ENCODE peak calls at places on chromosomes 12 and 14, in seven cellular contexts. Q is BE2C, E is uterus, X is breast epithelium, K is tibial nerve, I is MM.1S, J is fibroblast of mammary gland. T is an unnamed sample.

GRCh38 chr12:119446459-119446858 is 111.9 kb downstream of the CCDC60 start:
- DNase-seq in Q (no peak), E (no peak), X (no peak), K (no peak), I (no peak), J (peak), T (no peak)

GRCh38 chr14:24921903-24922302 is 128.0 kb downstream of the STXBP6 start:
- DNase-seq in Q (no peak), E (no peak), X (no peak), K (no peak), I (no peak), J (peak), T (no peak)

GRCh38 chr12:71216725-71217579 is 59.2 kb upstream of the TSPAN8 start:
- DNase-seq in Q (peak), E (no peak), X (no peak), K (no peak), I (peak), J (peak), T (peak)

GRCh38 chr12:76158518-76159321 is 74.2 kb upstream of the NAP1L1 start:
- DNase-seq in Q (peak), E (no peak), X (no peak), K (no peak), I (peak), J (peak), T (peak)

GRCh38 chr12:124588689-124589318 is 21.4 kb upstream of the NCOR2 start:
- DNase-seq in Q (no peak), E (no peak), X (no peak), K (peak), I (no peak), J (peak), T (no peak)

GRCh38 chr12:47415054-47415453 is 290.8 kb downstream of the RPAP3 start:
- DNase-seq in Q (no peak), E (no peak), X (no peak), K (no peak), I (no peak), J (peak), T (no peak)

GRCh38 chr12:104816845-104817503 is 141.1 kb downstream of the SLC41A2 start:
- DNase-seq in Q (no peak), E (no peak), X (no peak), K (no peak), I (no peak), J (peak), T (no peak)

GRCh38 chr14:77154421-77154820 is 12.8 kb upstream of the ZDHHC22 start:
- DNase-seq in Q (no peak), E (no peak), X (no peak), K (no peak), I (no peak), J (no peak), T (no peak)

GRCh38 chr14:72646861-72647528 is 246.9 kb downstream of the DPF3 start:
- DNase-seq in Q (no peak), E (no peak), X (no peak), K (no peak), I (no peak), J (peak), T (no peak)

GRCh38 chr12:122166422-122167327 is 7.3 kb downstream of the IL31 start:
- DNase-seq in Q (no peak), E (no peak), X (no peak), K (no peak), I (no peak), J (no peak), T (peak)

GRCh38 chr14:69979882-69980281 is 100.7 kb downstream of the SMOC1 start:
- DNase-seq in Q (no peak), E (no peak), X (no peak), K (no peak), I (no peak), J (no peak), T (no peak)

GRCh38 chr12:124857921-124858461 is 5.7 kb downstream of the SCARB1 start:
- DNase-seq in Q (no peak), E (no peak), X (no peak), K (no peak), I (no peak), J (no peak), T (no peak)

GRCh38 chr12:460301-461230 is 827 bp downstream of the B4GALNT3 start:
- DNase-seq in Q (peak), E (peak), X (no peak), K (no peak), I (no peak), J (no peak), T (peak)

GRCh38 chr12:459050-459429 is 699 bp upstream of the B4GALNT3 start:
- DNase-seq in Q (no peak), E (no peak), X (no peak), K (no peak), I (no peak), J (no peak), T (no peak)

GRCh38 chr12:459430-460258 is at the start of gene B4GALNT3:
- DNase-seq in Q (peak), E (peak), X (peak), K (no peak), I (peak), J (peak), T (peak)

GRCh38 chr12:462936-463705 is 3.4 kb downstream of the B4GALNT3 start:
- DNase-seq in Q (no peak), E (no peak), X (no peak), K (no peak), I (no peak), J (no peak), T (no peak)

GRCh38 chr12:461425-461824 is 1.7 kb downstream of the B4GALNT3 start:
- DNase-seq in Q (no peak), E (no peak), X (no peak), K (no peak), I (no peak), J (no peak), T (no peak)
- H3K4me3 ChIP-seq in Q (no peak), E (no peak), X (no peak), K (no peak), I (no peak), J (no peak), T (no peak)

GRCh38 chr14:104467236-104467635 is 112.3 kb upstream of the C14orf180 start:
- DNase-seq in Q (no peak), E (no peak), X (no peak), K (no peak), I (no peak), J (no peak), T (no peak)

GRCh38 chr14:104467641-104468040 is 111.9 kb upstream of the C14orf180 start:
- DNase-seq in Q (no peak), E (no peak), X (no peak), K (no peak), I (no peak), J (no peak), T (no peak)

GRCh38 chr14:104471114-104471513 is 108.5 kb upstream of the C14orf180 start:
- DNase-seq in Q (no peak), E (no peak), X (no peak), K (no peak), I (no peak), J (no peak), T (no peak)

GRCh38 chr14:104470588-104470987 is 109.0 kb upstream of the C14orf180 start:
- DNase-seq in Q (no peak), E (no peak), X (no peak), K (no peak), I (no peak), J (no peak), T (no peak)

GRCh38 chr14:104469591-104469990 is 110.0 kb upstream of the C14orf180 start:
- DNase-seq in Q (no peak), E (no peak), X (no peak), K (no peak), I (no peak), J (no peak), T (no peak)
- TF ChIP-seq CTCF in Q (no peak), E (no peak), X (no peak), K (no peak), I (no peak), J (no peak), T (no peak)

DNA sequence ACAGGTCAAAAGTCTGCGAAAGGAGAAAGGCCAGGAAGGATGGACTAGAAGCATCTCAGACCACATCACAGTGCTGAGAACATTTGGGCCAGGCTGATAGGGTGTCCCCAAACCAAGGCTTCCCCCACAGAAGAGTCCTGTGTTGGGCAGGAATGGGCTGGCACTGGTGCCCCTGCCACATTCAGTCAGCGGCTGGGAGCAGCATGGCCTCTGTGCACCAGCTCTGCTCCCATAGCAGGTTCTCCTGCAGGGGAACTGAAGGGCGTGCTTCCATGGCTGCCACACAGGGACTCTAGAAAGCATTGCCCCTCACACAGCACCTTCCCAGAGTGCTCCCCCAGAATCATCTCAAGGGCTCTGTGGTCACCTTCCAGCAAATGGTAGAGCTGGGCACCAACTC is 17.5 kb downstream of the EVL start:
- DNase-seq in Q (no peak), E (no peak), X (no peak), K (no peak), I (no peak), J (no peak), T (no peak)
- H3K4me3 ChIP-seq in Q (no peak), E (no peak), X (no peak), K (no peak), I (no peak), J (no peak), T (no peak)

GRCh38 chr14:26163761-26164160 is 434.1 kb downstream of the NOVA1 start:
- DNase-seq in Q (no peak), E (no peak), X (no peak), K (no peak), I (no peak), J (peak), T (no peak)
- TF ChIP-seq CTCF in Q (peak), E (peak), X (no peak), K (no peak), I (no peak), J (peak), T (no peak)

GRCh38 chr12:12927211-12928079 is 24.5 kb downstream of the GPRC5D start:
- DNase-seq in Q (peak), E (no peak), X (peak), K (peak), I (no peak), J (peak), T (no peak)
- H3K4me3 ChIP-seq in Q (peak), E (no peak), X (peak), K (no peak), I (no peak), J (peak), T (no peak)

GRCh38 chr14:101928415-101928841 is 35.9 kb upstream of the DYNC1H1 start:
- DNase-seq in Q (no peak), E (peak), X (no peak), K (no peak), I (no peak), J (peak), T (no peak)

GRCh38 chr14:101926620-101927019 is 37.8 kb upstream of the DYNC1H1 start:
- DNase-seq in Q (no peak), E (no peak), X (no peak), K (no peak), I (no peak), J (no peak), T (no peak)

GRCh38 chr14:101926085-101926484 is 38.3 kb upstream of the DYNC1H1 start:
- DNase-seq in Q (no peak), E (no peak), X (no peak), K (no peak), I (no peak), J (no peak), T (no peak)

GRCh38 chr14:101929096-101929495 is 35.3 kb upstream of the DYNC1H1 start:
- DNase-seq in Q (no peak), E (no peak), X (no peak), K (no peak), I (no peak), J (no peak), T (no peak)

GRCh38 chr14:101927859-101928258 is 36.5 kb upstream of the DYNC1H1 start:
- DNase-seq in Q (peak), E (peak), X (peak), K (peak), I (no peak), J (peak), T (no peak)
- TF ChIP-seq CTCF in Q (no peak), E (no peak), X (no peak), K (no peak), I (no peak), J (no peak), T (no peak)

DNA sequence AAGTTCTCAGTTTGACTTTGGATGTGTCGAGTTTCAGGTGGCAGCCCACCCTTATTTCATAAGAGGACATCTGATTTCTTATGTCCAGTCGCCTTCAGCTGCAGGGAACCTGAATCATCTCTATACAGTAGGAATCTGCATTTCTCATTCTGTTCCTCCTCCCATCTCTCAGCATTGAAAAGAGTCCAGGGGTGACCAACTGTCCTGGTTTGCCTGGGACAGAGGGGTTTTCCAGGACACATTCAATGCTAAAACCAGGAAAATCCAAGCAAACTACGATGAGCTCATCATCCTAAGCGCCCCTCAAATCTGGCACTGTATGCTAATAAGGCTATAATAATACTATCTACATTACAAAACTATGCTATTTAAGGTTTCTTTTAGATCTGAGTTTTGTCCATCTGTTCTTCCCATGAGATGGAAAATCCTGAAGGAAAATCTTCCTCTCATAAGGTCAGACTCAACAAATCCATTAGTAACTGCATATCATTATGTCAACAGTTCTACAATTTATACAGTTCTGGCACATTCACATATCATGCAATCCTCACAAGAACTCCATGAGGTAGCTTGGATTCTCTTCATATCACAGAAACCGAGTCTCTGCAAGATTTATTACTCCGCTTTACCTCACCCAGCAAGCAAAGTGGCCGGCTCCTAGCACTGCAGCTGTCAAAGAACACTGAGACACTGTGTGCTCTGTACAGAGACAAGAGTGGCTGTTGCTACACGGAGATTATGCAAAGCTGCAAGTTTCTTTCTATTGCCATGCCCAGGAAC is 15.6 kb upstream of the CALM1 start:
- DNase-seq in Q (peak), E (peak), X (no peak), K (no peak), I (no peak), J (peak), T (no peak)
- H3K4me3 ChIP-seq in Q (no peak), E (no peak), X (peak), K (no peak), I (no peak), J (no peak), T (no peak)

GRCh38 chr12:6073426-6073825 is 51.0 kb downstream of the VWF start:
- DNase-seq in Q (no peak), E (no peak), X (no peak), K (no peak), I (no peak), J (no peak), T (no peak)

GRCh38 chr12:6069452-6070093 is 54.9 kb downstream of the VWF start:
- DNase-seq in Q (no peak), E (peak), X (no peak), K (no peak), I (no peak), J (peak), T (no peak)

GRCh38 chr12:6074394-6074793 is 50.1 kb downstream of the VWF start:
- DNase-seq in Q (no peak), E (no peak), X (no peak), K (no peak), I (peak), J (no peak), T (no peak)

GRCh38 chr12:6070472-6071257 is 53.8 kb downstream of the VWF start:
- DNase-seq in Q (no peak), E (no peak), X (no peak), K (no peak), I (peak), J (no peak), T (no peak)

GRCh38 chr12:6072302-6072752 is 52.1 kb downstream of the VWF start:
- DNase-seq in Q (no peak), E (no peak), X (no peak), K (no peak), I (no peak), J (peak), T (no peak)
- TF ChIP-seq CTCF in Q (no peak), E (no peak), X (no peak), K (no peak), I (no peak), J (peak), T (no peak)

T was measured in GM12865.